ENCODE peak calls at places on chromosomes 11 and 22, in eight cellular contexts. K, P, V, G, A, W, J and S are unnamed samples.

GRCh38 chr22:36329217-36330078 is 58.3 kb downstream of the MYH9 start:
- DNase-seq in P (peak; percentile 94), K (peak; percentile 96), J (peak; percentile 92), W (no peak), G (peak; percentile 56), A (peak; percentile 70), V (peak; percentile 57), S (peak; percentile 81)

GRCh38 chr11:132072044-132072879 is 701.8 kb downstream of the NTM start:
- DNase-seq in K (no peak), V (no peak), G (no peak), P (peak; percentile 80), W (no peak), J (no peak), A (no peak), S (no peak)

GRCh38 chr11:14852571-14853177 is 39.4 kb downstream of the CYP2R1 start:
- DNase-seq in K (no peak), A (no peak), G (no peak), W (no peak), P (peak; percentile 52), J (no peak), V (no peak), S (no peak)

GRCh38 chr11:93196816-93197382 is 892 bp downstream of the SLC36A4 start:
- DNase-seq in V (no peak), G (no peak), W (no peak), J (no peak), K (no peak), P (no peak), A (no peak), S (no peak)

GRCh38 chr11:84384637-84385227 is 1098.6 kb upstream of the CCDC90B start:
- DNase-seq in W (peak; percentile 25), K (peak; percentile 62), P (peak; percentile 49), A (no peak), J (peak; percentile 49), G (peak; percentile 56), V (no peak), S (no peak)

GRCh38 chr11:93031386-93031785 is 61.9 kb downstream of the MTNR1B start:
- DNase-seq in P (no peak), K (no peak), A (no peak), V (no peak), J (no peak), G (no peak), W (no peak), S (no peak)

GRCh38 chr11:23727821-23728220 is 769.0 kb upstream of the LUZP2 start:
- DNase-seq in V (no peak), A (no peak), P (peak; percentile 46), K (peak; percentile 27), J (peak; percentile 4), G (no peak), W (no peak), S (no peak)

GRCh38 chr22:33842421-33843094 is 77.7 kb downstream of the LARGE1 start:
- DNase-seq in K (peak; percentile 17), J (no peak), G (no peak), A (no peak), W (no peak), P (no peak), V (no peak), S (no peak)

GRCh38 chr22:23503142-23503541 is 76.9 kb downstream of the IGLL1 start:
- DNase-seq in P (no peak), A (no peak), G (no peak), K (no peak), V (no peak), W (no peak), J (no peak), S (no peak)

GRCh38 chr22:30265851-30266444 is 703 bp downstream of the OSM start:
- DNase-seq in V (peak; percentile 65), W (no peak), J (no peak), G (no peak), K (no peak), P (no peak), A (peak; percentile 67), S (no peak)

DNA sequence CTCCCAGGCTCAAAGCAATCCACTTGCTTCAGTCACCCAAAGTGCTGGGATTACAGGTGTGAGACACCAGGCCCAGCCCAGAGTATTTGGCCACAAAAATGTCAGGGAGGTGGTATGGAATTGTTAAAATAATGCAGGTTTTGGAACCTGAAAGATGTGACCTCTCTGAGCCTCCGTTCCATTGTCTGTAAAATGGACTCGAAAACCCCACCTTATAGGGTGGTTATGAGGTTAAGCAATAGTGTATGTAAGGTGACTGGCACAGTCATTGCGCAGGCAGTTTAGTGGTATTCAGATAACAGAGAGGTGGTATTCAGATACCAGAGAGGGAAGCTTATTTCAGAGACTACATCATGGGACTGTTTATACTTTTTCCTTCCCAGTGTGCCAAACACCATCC is 52.5 kb upstream of the PRSS23 start:
- DNase-seq in W (no peak), V (no peak), P (no peak), K (no peak), J (no peak), A (no peak), G (no peak), S (no peak)
- H3K4me1 ChIP-seq in W (peaks cover 17% of the 10 kb centered on the region), V (peaks cover 12% of the 10 kb centered on the region), P (peaks cover 14% of the 10 kb centered on the region), K (no peaks in the 10 kb centered on the region), J (peaks cover 31% of the 10 kb centered on the region), A (no peaks in the 10 kb centered on the region), G (peaks cover 2% of the 10 kb centered on the region), S (no peaks in the 10 kb centered on the region)

GRCh38 chr11:1843796-1844195 is 5.0 kb downstream of the TNNI2 start:
- DNase-seq in K (no peak), V (no peak), A (no peak), W (no peak), J (no peak), G (no peak), P (no peak), S (no peak)

GRCh38 chr11:1840780-1841480 is 2.1 kb downstream of the TNNI2 start:
- DNase-seq in J (no peak), P (no peak), K (no peak), V (peak; percentile 15), G (no peak), A (no peak), W (no peak), S (no peak)

GRCh38 chr11:1843098-1843473 is 4.3 kb downstream of the TNNI2 start:
- DNase-seq in W (no peak), J (no peak), P (no peak), K (no peak), V (no peak), A (no peak), G (peak; percentile 64), S (no peak)

GRCh38 chr11:1841511-1842148 is 2.8 kb downstream of the TNNI2 start:
- DNase-seq in G (no peak), K (no peak), P (no peak), J (no peak), A (no peak), V (peak; percentile 15), W (no peak), S (no peak)

GRCh38 chr11:1842149-1843097 is 3.6 kb downstream of the TNNI2 start:
- DNase-seq in P (no peak), W (no peak), K (peak; percentile 54), G (peak; percentile 98), J (no peak), V (peak; percentile 78), A (peak; percentile 63), S (no peak)
- H3K27ac ChIP-seq in P (no peak overlapping the region), W (no peak overlapping the region), K (peak overlapping the region; percentile 32), G (peak overlapping the region; percentile 94), J (no peak overlapping the region), V (peak overlapping the region; percentile 80), A (peak overlapping the region; percentile 49), S (no peak overlapping the region)

DNA sequence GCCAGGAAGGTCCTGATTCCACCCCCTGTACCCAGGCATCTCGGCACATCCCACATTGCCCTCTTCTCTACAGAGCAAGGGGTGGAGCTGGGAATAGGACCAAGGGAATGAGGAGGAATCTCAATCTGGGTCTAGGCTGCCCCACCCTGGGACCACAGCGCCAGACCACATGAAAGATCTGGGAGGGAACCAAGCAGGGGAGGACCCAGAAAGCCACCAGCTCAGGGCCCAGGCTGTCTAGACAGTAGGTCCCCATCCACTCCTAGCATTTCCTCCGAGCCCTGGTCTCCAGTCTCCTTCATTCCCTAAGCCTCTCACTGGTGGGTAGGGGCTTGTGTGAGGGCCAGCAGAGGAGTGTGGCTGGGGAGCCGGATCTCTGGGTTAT is 11.6 kb downstream of the PHLDB1 start:
- DNase-seq in G (no peak), A (peak; percentile 72), V (peak; percentile 64), W (peak; percentile 62), K (no peak), J (no peak), P (peak; percentile 87), S (no peak)
- H3K4me1 ChIP-seq in G (peaks cover 62% of the 10 kb centered on the region), A (peaks cover 56% of the 10 kb centered on the region), V (peaks cover 98% of the 10 kb centered on the region), W (peaks cover 84% of the 10 kb centered on the region), K (peaks cover 40% of the 10 kb centered on the region), J (peaks cover 79% of the 10 kb centered on the region), P (peaks cover 54% of the 10 kb centered on the region), S (peaks cover 21% of the 10 kb centered on the region)

GRCh38 chr11:129324533-129325175 is 51.0 kb upstream of the BARX2 start:
- DNase-seq in V (peak; percentile 33), J (peak; percentile 77), A (no peak), P (peak; percentile 11), W (peak; percentile 21), G (peak; percentile 64), K (no peak), S (peak; percentile 63)
- H3K27ac ChIP-seq in V (peak overlapping the region; percentile 69), J (peak overlapping the region; percentile 75), A (no peak overlapping the region), P (no peak overlapping the region), W (peak overlapping the region; percentile 24), G (peak overlapping the region; percentile 60), K (no peak overlapping the region), S (peak overlapping the region; percentile 73)